ENCODE peak calls at places on chromosomes 1 and 21, in eight cellular contexts. G is M059J; W is heart left ventricle; T is CD8-positive, alpha-beta T cell; S is substantia nigra; K is left cardiac atrium; Z is AG09309; L is lower leg skin. J is an unnamed sample.

GRCh38 chr1:208164609-208165008 is 79.6 kb downstream of the PLXNA2 start:
- DNase-seq in S (no peak), L (no peak), K (no peak), T (no peak), Z (no peak), W (peak), G (no peak), J (no peak)

GRCh38 chr1:71039666-71040262 is 7.9 kb downstream of the PTGER3 start:
- DNase-seq in T (no peak), G (no peak), L (no peak), W (no peak), K (no peak), Z (no peak), S (no peak), J (no peak)

GRCh38 chr21:45590246-45590725 is 48.0 kb upstream of the SLC19A1 start:
- DNase-seq in T (peak), G (no peak), Z (no peak), L (peak), S (no peak), K (peak), W (peak), J (no peak)

GRCh38 chr1:99481391-99481996 is 164.4 kb upstream of the PALMD start:
- DNase-seq in T (no peak), L (no peak), W (peak), K (peak), G (peak), S (no peak), Z (no peak), J (no peak)

GRCh38 chr1:101344745-101345144 is 107.9 kb downstream of the S1PR1 start:
- DNase-seq in L (no peak), K (no peak), S (no peak), G (no peak), T (no peak), Z (no peak), W (no peak), J (peak)

GRCh38 chr1:12617901-12618660 is at the start of gene DHRS3:
- DNase-seq in K (peak), W (peak), Z (peak), L (peak), S (peak), G (peak), T (peak), J (peak)

GRCh38 chr21:16418663-16419062 is 688.9 kb downstream of the USP25 start:
- DNase-seq in S (no peak), Z (no peak), L (no peak), T (no peak), G (peak), K (no peak), W (no peak), J (no peak)

GRCh38 chr1:246396322-246396721 is 110.8 kb downstream of the SMYD3 start:
- DNase-seq in S (no peak), W (no peak), G (no peak), Z (no peak), T (no peak), L (no peak), K (no peak), J (no peak)

GRCh38 chr1:7584643-7585042 is 186.5 kb upstream of the VAMP3 start:
- DNase-seq in L (peak), T (no peak), S (no peak), Z (no peak), K (peak), G (no peak), W (no peak), J (no peak)

GRCh38 chr1:228830954-228831481 is 95.7 kb downstream of the RHOU start:
- DNase-seq in W (no peak), Z (no peak), T (peak), K (no peak), G (peak), S (no peak), L (no peak), J (no peak)

GRCh38 chr1:64631346-64632052 is 113.4 kb upstream of the RAVER2 start:
- DNase-seq in K (no peak), S (no peak), L (no peak), G (no peak), Z (no peak), W (no peak), T (no peak), J (no peak)

GRCh38 chr21:44911384-44912157 is 9.1 kb downstream of the ITGB2 start:
- DNase-seq in K (peak), S (peak), T (peak), Z (no peak), L (peak), W (peak), G (peak), J (no peak)

GRCh38 chr1:53919675-53920066 is 25.7 kb downstream of the DIO1 start:
- DNase-seq in Z (no peak), S (no peak), K (no peak), G (peak), L (no peak), T (no peak), W (no peak), J (no peak)

GRCh38 chr21:34986561-34987533 is 62.3 kb downstream of the RUNX1 start:
- DNase-seq in W (no peak), S (no peak), G (peak), T (peak), Z (peak), K (no peak), L (no peak), J (no peak)

GRCh38 chr1:161266096-161266679 is 7.6 kb downstream of the PCP4L1 start:
- DNase-seq in K (no peak), Z (no peak), L (no peak), T (no peak), W (no peak), G (peak), S (no peak), J (no peak)

GRCh38 chr1:5597171-5597864 is 394.9 kb downstream of the NPHP4 start:
- DNase-seq in T (no peak), K (no peak), Z (no peak), G (peak), S (no peak), L (peak), W (no peak), J (peak)

GRCh38 chr1:10606070-10606469 is 131.3 kb downstream of the PEX14 start:
- DNase-seq in T (no peak), G (no peak), S (no peak), L (no peak), W (no peak), Z (no peak), K (no peak), J (no peak)

GRCh38 chr1:171739646-171740045 is 2.2 kb downstream of the VAMP4 start:
- DNase-seq in G (peak), L (no peak), Z (no peak), K (no peak), S (no peak), T (no peak), W (no peak), J (no peak)

GRCh38 chr21:42567181-42567560 is 53.5 kb downstream of the SLC37A1 start:
- DNase-seq in L (no peak), S (no peak), K (no peak), W (no peak), Z (no peak), T (peak), G (no peak), J (no peak)

GRCh38 chr1:237799762-237800474 is 90.8 kb downstream of the ZP4 start:
- DNase-seq in K (peak), W (no peak), L (no peak), S (peak), G (peak), T (no peak), Z (no peak), J (no peak)

GRCh38 chr1:94919241-94920030 is 7.5 kb downstream of the CNN3 start:
- DNase-seq in W (no peak), Z (no peak), K (no peak), L (no peak), S (no peak), G (no peak), T (no peak), J (no peak)

GRCh38 chr1:231603598-231604275 is 22.9 kb upstream of the DISC1 start:
- DNase-seq in G (peak), Z (no peak), T (peak), W (no peak), S (no peak), K (no peak), L (no peak), J (no peak)

GRCh38 chr1:232950919-232951579 is 638 bp downstream of the NTPCR start:
- DNase-seq in Z (no peak), L (no peak), T (peak), K (no peak), W (no peak), G (peak), S (peak), J (no peak)

GRCh38 chr1:106608836-106609235 is 447.6 kb upstream of the PRMT6 start:
- DNase-seq in G (no peak), L (no peak), W (no peak), T (no peak), Z (no peak), K (no peak), S (no peak), J (no peak)

GRCh38 chr1:214636436-214636835 is 33.4 kb downstream of the CENPF start:
- DNase-seq in G (no peak), T (no peak), L (no peak), Z (no peak), K (no peak), W (no peak), S (no peak), J (no peak)

GRCh38 chr1:11568687-11569086 is 85.5 kb downstream of the FBXO2 start:
- DNase-seq in T (no peak), L (no peak), W (no peak), K (no peak), G (peak), S (no peak), Z (no peak), J (no peak)

GRCh38 chr1:111198836-111199235 is 1.6 kb downstream of the DENND2D start:
- DNase-seq in Z (no peak), T (peak), K (no peak), L (no peak), G (no peak), W (no peak), S (no peak), J (no peak)

GRCh38 chr1:110780600-110781484 is 92.1 kb upstream of the CD53 start:
- DNase-seq in T (peak), L (peak), W (peak), S (peak), Z (peak), G (peak), K (peak), J (peak)

J was measured in esophagus muscularis mucosa.